ENCODE peak calls at places on chromosomes 4 and X, in four cellular contexts. One of them, this sample, is unnamed.

GRCh38 chrX:145727476-145727875 is 90.2 kb upstream of the SLITRK2 start:
- DNase-seq in T-helper 1 cell: no peak
- DNase-seq in activated T-helper 1 cell treated with anti-CD3 and anti-CD28 coated beads, Interleukin-12 subunit alpha, Interleukin-12 subunit beta, Interleukin-2, Interleukin-4 antibody, amounts not matched to agents 30 ng/mL and 10 ng/mL and 1 ng/mL, durations not matched to agents 14 hours and 24 hours and 36 hours: no peak
- DNase-seq in NCI-H748 treated with DMSO at 0.1 percent for 48 hours: no peak
- DNase-seq in this sample: no peak

GRCh38 chrX:84258708-84259107 is 70.7 kb upstream of the RPS6KA6 start:
- DNase-seq in T-helper 1 cell: no peak
- DNase-seq in activated T-helper 1 cell treated with anti-CD3 and anti-CD28 coated beads, Interleukin-12 subunit alpha, Interleukin-12 subunit beta, Interleukin-2, Interleukin-4 antibody, amounts not matched to agents 30 ng/mL and 10 ng/mL and 1 ng/mL, durations not matched to agents 14 hours and 24 hours and 36 hours: no peak
- DNase-seq in NCI-H748 treated with DMSO at 0.1 percent for 48 hours: no peak
- DNase-seq in this sample: no peak

GRCh38 chrX:1909419-1910206 is 294.8 kb downstream of the ASMT start:
- DNase-seq in T-helper 1 cell: no peak
- DNase-seq in activated T-helper 1 cell treated with anti-CD3 and anti-CD28 coated beads, Interleukin-12 subunit alpha, Interleukin-12 subunit beta, Interleukin-2, Interleukin-4 antibody, amounts not matched to agents 30 ng/mL and 10 ng/mL and 1 ng/mL, durations not matched to agents 14 hours and 24 hours and 36 hours: no peak
- DNase-seq in NCI-H748 treated with DMSO at 0.1 percent for 48 hours: no peak
- DNase-seq in this sample: no peak

GRCh38 chrX:50996930-50997329 is 86.4 kb downstream of the BMP15 start:
- DNase-seq in T-helper 1 cell: no peak
- DNase-seq in activated T-helper 1 cell treated with anti-CD3 and anti-CD28 coated beads, Interleukin-12 subunit alpha, Interleukin-12 subunit beta, Interleukin-2, Interleukin-4 antibody, amounts not matched to agents 30 ng/mL and 10 ng/mL and 1 ng/mL, durations not matched to agents 14 hours and 24 hours and 36 hours: no peak
- DNase-seq in NCI-H748 treated with DMSO at 0.1 percent for 48 hours: no peak
- DNase-seq in this sample: no peak

GRCh38 chrX:129540068-129540653 is at the start of gene OCRL:
- DNase-seq in T-helper 1 cell: no peak
- DNase-seq in activated T-helper 1 cell treated with anti-CD3 and anti-CD28 coated beads, Interleukin-12 subunit alpha, Interleukin-12 subunit beta, Interleukin-2, Interleukin-4 antibody, amounts not matched to agents 30 ng/mL and 10 ng/mL and 1 ng/mL, durations not matched to agents 14 hours and 24 hours and 36 hours: peak; percentile 17
- DNase-seq in NCI-H748 treated with DMSO at 0.1 percent for 48 hours: peak; percentile 38
- DNase-seq in this sample: peak; percentile 48

GRCh38 chr4:8594097-8595038 is 1.8 kb downstream of the CPZ start:
- DNase-seq in T-helper 1 cell: no peak
- DNase-seq in activated T-helper 1 cell treated with anti-CD3 and anti-CD28 coated beads, Interleukin-12 subunit alpha, Interleukin-12 subunit beta, Interleukin-2, Interleukin-4 antibody, amounts not matched to agents 30 ng/mL and 10 ng/mL and 1 ng/mL, durations not matched to agents 14 hours and 24 hours and 36 hours: no peak
- DNase-seq in NCI-H748 treated with DMSO at 0.1 percent for 48 hours: no peak
- DNase-seq in this sample: no peak

GRCh38 chr4:87031946-87032345 is 97.1 kb downstream of the AFF1 start:
- DNase-seq in T-helper 1 cell: no peak
- DNase-seq in activated T-helper 1 cell treated with anti-CD3 and anti-CD28 coated beads, Interleukin-12 subunit alpha, Interleukin-12 subunit beta, Interleukin-2, Interleukin-4 antibody, amounts not matched to agents 30 ng/mL and 10 ng/mL and 1 ng/mL, durations not matched to agents 14 hours and 24 hours and 36 hours: no peak
- DNase-seq in NCI-H748 treated with DMSO at 0.1 percent for 48 hours: no peak
- DNase-seq in this sample: no peak

GRCh38 chrX:53681661-53682060 is 4.9 kb downstream of the HUWE1 start:
- DNase-seq in T-helper 1 cell: no peak
- DNase-seq in activated T-helper 1 cell treated with anti-CD3 and anti-CD28 coated beads, Interleukin-12 subunit alpha, Interleukin-12 subunit beta, Interleukin-2, Interleukin-4 antibody, amounts not matched to agents 30 ng/mL and 10 ng/mL and 1 ng/mL, durations not matched to agents 14 hours and 24 hours and 36 hours: no peak
- DNase-seq in NCI-H748 treated with DMSO at 0.1 percent for 48 hours: no peak
- DNase-seq in this sample: no peak

GRCh38 chr4:11216520-11216919 is 212.2 kb downstream of the HS3ST1 start:
- DNase-seq in T-helper 1 cell: no peak
- DNase-seq in activated T-helper 1 cell treated with anti-CD3 and anti-CD28 coated beads, Interleukin-12 subunit alpha, Interleukin-12 subunit beta, Interleukin-2, Interleukin-4 antibody, amounts not matched to agents 30 ng/mL and 10 ng/mL and 1 ng/mL, durations not matched to agents 14 hours and 24 hours and 36 hours: no peak
- DNase-seq in NCI-H748 treated with DMSO at 0.1 percent for 48 hours: no peak
- DNase-seq in this sample: no peak

GRCh38 chr4:56424697-56425514 is 10.5 kb downstream of the PPAT start:
- DNase-seq in T-helper 1 cell: no peak
- DNase-seq in activated T-helper 1 cell treated with anti-CD3 and anti-CD28 coated beads, Interleukin-12 subunit alpha, Interleukin-12 subunit beta, Interleukin-2, Interleukin-4 antibody, amounts not matched to agents 30 ng/mL and 10 ng/mL and 1 ng/mL, durations not matched to agents 14 hours and 24 hours and 36 hours: no peak
- DNase-seq in NCI-H748 treated with DMSO at 0.1 percent for 48 hours: no peak
- DNase-seq in this sample: no peak

GRCh38 chrX:26409636-26410035 is 193.7 kb downstream of the MAGEB5 start:
- DNase-seq in T-helper 1 cell: no peak
- DNase-seq in activated T-helper 1 cell treated with anti-CD3 and anti-CD28 coated beads, Interleukin-12 subunit alpha, Interleukin-12 subunit beta, Interleukin-2, Interleukin-4 antibody, amounts not matched to agents 30 ng/mL and 10 ng/mL and 1 ng/mL, durations not matched to agents 14 hours and 24 hours and 36 hours: no peak
- DNase-seq in NCI-H748 treated with DMSO at 0.1 percent for 48 hours: no peak
- DNase-seq in this sample: no peak

GRCh38 chr4:174460684-174461083 is 61.6 kb downstream of the HPGD start:
- DNase-seq in T-helper 1 cell: no peak
- DNase-seq in activated T-helper 1 cell treated with anti-CD3 and anti-CD28 coated beads, Interleukin-12 subunit alpha, Interleukin-12 subunit beta, Interleukin-2, Interleukin-4 antibody, amounts not matched to agents 30 ng/mL and 10 ng/mL and 1 ng/mL, durations not matched to agents 14 hours and 24 hours and 36 hours: no peak
- DNase-seq in NCI-H748 treated with DMSO at 0.1 percent for 48 hours: no peak
- DNase-seq in this sample: no peak

GRCh38 chrX:43718956-43719355 is 62.9 kb downstream of the MAOA start:
- DNase-seq in T-helper 1 cell: no peak
- DNase-seq in activated T-helper 1 cell treated with anti-CD3 and anti-CD28 coated beads, Interleukin-12 subunit alpha, Interleukin-12 subunit beta, Interleukin-2, Interleukin-4 antibody, amounts not matched to agents 30 ng/mL and 10 ng/mL and 1 ng/mL, durations not matched to agents 14 hours and 24 hours and 36 hours: no peak
- DNase-seq in NCI-H748 treated with DMSO at 0.1 percent for 48 hours: no peak
- DNase-seq in this sample: no peak

GRCh38 chrX:109312757-109313156 is 169.1 kb downstream of the GUCY2F start:
- DNase-seq in T-helper 1 cell: no peak
- DNase-seq in activated T-helper 1 cell treated with anti-CD3 and anti-CD28 coated beads, Interleukin-12 subunit alpha, Interleukin-12 subunit beta, Interleukin-2, Interleukin-4 antibody, amounts not matched to agents 30 ng/mL and 10 ng/mL and 1 ng/mL, durations not matched to agents 14 hours and 24 hours and 36 hours: no peak
- DNase-seq in NCI-H748 treated with DMSO at 0.1 percent for 48 hours: no peak
- DNase-seq in this sample: no peak

GRCh38 chrX:150635952-150636351 is 57.2 kb upstream of the MTMR1 start:
- DNase-seq in T-helper 1 cell: no peak
- DNase-seq in activated T-helper 1 cell treated with anti-CD3 and anti-CD28 coated beads, Interleukin-12 subunit alpha, Interleukin-12 subunit beta, Interleukin-2, Interleukin-4 antibody, amounts not matched to agents 30 ng/mL and 10 ng/mL and 1 ng/mL, durations not matched to agents 14 hours and 24 hours and 36 hours: no peak
- DNase-seq in NCI-H748 treated with DMSO at 0.1 percent for 48 hours: no peak
- DNase-seq in this sample: no peak

GRCh38 chrX:115616943-115617563 is 56.1 kb downstream of the PLS3 start:
- DNase-seq in T-helper 1 cell: no peak
- DNase-seq in activated T-helper 1 cell treated with anti-CD3 and anti-CD28 coated beads, Interleukin-12 subunit alpha, Interleukin-12 subunit beta, Interleukin-2, Interleukin-4 antibody, amounts not matched to agents 30 ng/mL and 10 ng/mL and 1 ng/mL, durations not matched to agents 14 hours and 24 hours and 36 hours: no peak
- DNase-seq in NCI-H748 treated with DMSO at 0.1 percent for 48 hours: no peak
- DNase-seq in this sample: no peak

GRCh38 chr4:1604706-1605205 is 79.4 kb downstream of the FAM53A start:
- DNase-seq in T-helper 1 cell: no peak
- DNase-seq in activated T-helper 1 cell treated with anti-CD3 and anti-CD28 coated beads, Interleukin-12 subunit alpha, Interleukin-12 subunit beta, Interleukin-2, Interleukin-4 antibody, amounts not matched to agents 30 ng/mL and 10 ng/mL and 1 ng/mL, durations not matched to agents 14 hours and 24 hours and 36 hours: no peak
- DNase-seq in NCI-H748 treated with DMSO at 0.1 percent for 48 hours: no peak
- DNase-seq in this sample: peak; percentile 14

GRCh38 chr4:65089666-65090065 is 580.6 kb downstream of the EPHA5 start:
- DNase-seq in T-helper 1 cell: no peak
- DNase-seq in activated T-helper 1 cell treated with anti-CD3 and anti-CD28 coated beads, Interleukin-12 subunit alpha, Interleukin-12 subunit beta, Interleukin-2, Interleukin-4 antibody, amounts not matched to agents 30 ng/mL and 10 ng/mL and 1 ng/mL, durations not matched to agents 14 hours and 24 hours and 36 hours: no peak
- DNase-seq in NCI-H748 treated with DMSO at 0.1 percent for 48 hours: no peak
- DNase-seq in this sample: no peak

GRCh38 chrX:134654398-134655012 is 3.8 kb downstream of the PLAC1 start:
- DNase-seq in T-helper 1 cell: no peak
- DNase-seq in activated T-helper 1 cell treated with anti-CD3 and anti-CD28 coated beads, Interleukin-12 subunit alpha, Interleukin-12 subunit beta, Interleukin-2, Interleukin-4 antibody, amounts not matched to agents 30 ng/mL and 10 ng/mL and 1 ng/mL, durations not matched to agents 14 hours and 24 hours and 36 hours: no peak
- DNase-seq in NCI-H748 treated with DMSO at 0.1 percent for 48 hours: no peak
- DNase-seq in this sample: no peak

GRCh38 chr4:140296871-140297570 is 76.4 kb upstream of the SCOC start:
- DNase-seq in T-helper 1 cell: no peak
- DNase-seq in activated T-helper 1 cell treated with anti-CD3 and anti-CD28 coated beads, Interleukin-12 subunit alpha, Interleukin-12 subunit beta, Interleukin-2, Interleukin-4 antibody, amounts not matched to agents 30 ng/mL and 10 ng/mL and 1 ng/mL, durations not matched to agents 14 hours and 24 hours and 36 hours: no peak
- DNase-seq in NCI-H748 treated with DMSO at 0.1 percent for 48 hours: peak; percentile 42
- DNase-seq in this sample: peak; percentile 14

GRCh38 chr4:5037553-5038551 is 13.4 kb upstream of the STK32B start:
- DNase-seq in T-helper 1 cell: no peak
- DNase-seq in activated T-helper 1 cell treated with anti-CD3 and anti-CD28 coated beads, Interleukin-12 subunit alpha, Interleukin-12 subunit beta, Interleukin-2, Interleukin-4 antibody, amounts not matched to agents 30 ng/mL and 10 ng/mL and 1 ng/mL, durations not matched to agents 14 hours and 24 hours and 36 hours: no peak
- DNase-seq in NCI-H748 treated with DMSO at 0.1 percent for 48 hours: no peak
- DNase-seq in this sample: no peak

GRCh38 chr4:154643493-154643892 is 31.0 kb upstream of the FGG start:
- DNase-seq in T-helper 1 cell: no peak
- DNase-seq in activated T-helper 1 cell treated with anti-CD3 and anti-CD28 coated beads, Interleukin-12 subunit alpha, Interleukin-12 subunit beta, Interleukin-2, Interleukin-4 antibody, amounts not matched to agents 30 ng/mL and 10 ng/mL and 1 ng/mL, durations not matched to agents 14 hours and 24 hours and 36 hours: no peak
- DNase-seq in NCI-H748 treated with DMSO at 0.1 percent for 48 hours: no peak
- DNase-seq in this sample: no peak

GRCh38 chrX:74535211-74535621 is 79.2 kb downstream of the RLIM start:
- DNase-seq in T-helper 1 cell: no peak
- DNase-seq in activated T-helper 1 cell treated with anti-CD3 and anti-CD28 coated beads, Interleukin-12 subunit alpha, Interleukin-12 subunit beta, Interleukin-2, Interleukin-4 antibody, amounts not matched to agents 30 ng/mL and 10 ng/mL and 1 ng/mL, durations not matched to agents 14 hours and 24 hours and 36 hours: no peak
- DNase-seq in NCI-H748 treated with DMSO at 0.1 percent for 48 hours: peak; percentile 29
- DNase-seq in this sample: peak; percentile 38

GRCh38 chr4:105780176-105780575 is 71.6 kb downstream of the GSTCD start:
- DNase-seq in T-helper 1 cell: no peak
- DNase-seq in activated T-helper 1 cell treated with anti-CD3 and anti-CD28 coated beads, Interleukin-12 subunit alpha, Interleukin-12 subunit beta, Interleukin-2, Interleukin-4 antibody, amounts not matched to agents 30 ng/mL and 10 ng/mL and 1 ng/mL, durations not matched to agents 14 hours and 24 hours and 36 hours: no peak
- DNase-seq in NCI-H748 treated with DMSO at 0.1 percent for 48 hours: no peak
- DNase-seq in this sample: no peak

GRCh38 chrX:121052122-121052521 is 4.7 kb downstream of the GLUD2 start:
- DNase-seq in T-helper 1 cell: no peak
- DNase-seq in activated T-helper 1 cell treated with anti-CD3 and anti-CD28 coated beads, Interleukin-12 subunit alpha, Interleukin-12 subunit beta, Interleukin-2, Interleukin-4 antibody, amounts not matched to agents 30 ng/mL and 10 ng/mL and 1 ng/mL, durations not matched to agents 14 hours and 24 hours and 36 hours: no peak
- DNase-seq in NCI-H748 treated with DMSO at 0.1 percent for 48 hours: no peak
- DNase-seq in this sample: no peak

GRCh38 chr4:105343523-105343931 is 130.3 kb downstream of the PPA2 start:
- DNase-seq in T-helper 1 cell: no peak
- DNase-seq in activated T-helper 1 cell treated with anti-CD3 and anti-CD28 coated beads, Interleukin-12 subunit alpha, Interleukin-12 subunit beta, Interleukin-2, Interleukin-4 antibody, amounts not matched to agents 30 ng/mL and 10 ng/mL and 1 ng/mL, durations not matched to agents 14 hours and 24 hours and 36 hours: no peak
- DNase-seq in NCI-H748 treated with DMSO at 0.1 percent for 48 hours: no peak
- DNase-seq in this sample: no peak

GRCh38 chrX:151359931-151360871 is 36.8 kb upstream of the VMA21 start:
- DNase-seq in T-helper 1 cell: no peak
- DNase-seq in activated T-helper 1 cell treated with anti-CD3 and anti-CD28 coated beads, Interleukin-12 subunit alpha, Interleukin-12 subunit beta, Interleukin-2, Interleukin-4 antibody, amounts not matched to agents 30 ng/mL and 10 ng/mL and 1 ng/mL, durations not matched to agents 14 hours and 24 hours and 36 hours: no peak
- DNase-seq in NCI-H748 treated with DMSO at 0.1 percent for 48 hours: peak; percentile 26
- DNase-seq in this sample: peak; percentile 38

GRCh38 chrX:8084023-8084422 is 87.0 kb downstream of the VCX2 start:
- DNase-seq in T-helper 1 cell: no peak
- DNase-seq in activated T-helper 1 cell treated with anti-CD3 and anti-CD28 coated beads, Interleukin-12 subunit alpha, Interleukin-12 subunit beta, Interleukin-2, Interleukin-4 antibody, amounts not matched to agents 30 ng/mL and 10 ng/mL and 1 ng/mL, durations not matched to agents 14 hours and 24 hours and 36 hours: no peak
- DNase-seq in NCI-H748 treated with DMSO at 0.1 percent for 48 hours: no peak
- DNase-seq in this sample: no peak

GRCh38 chr4:145937990-145938611 is 522 bp downstream of the ZNF827 start:
- DNase-seq in T-helper 1 cell: no peak
- DNase-seq in activated T-helper 1 cell treated with anti-CD3 and anti-CD28 coated beads, Interleukin-12 subunit alpha, Interleukin-12 subunit beta, Interleukin-2, Interleukin-4 antibody, amounts not matched to agents 30 ng/mL and 10 ng/mL and 1 ng/mL, durations not matched to agents 14 hours and 24 hours and 36 hours: peak; percentile 11
- DNase-seq in NCI-H748 treated with DMSO at 0.1 percent for 48 hours: peak; percentile 40
- DNase-seq in this sample: no peak

GRCh38 chr4:1723131-1723801 is 1.9 kb downstream of the TACC3 start:
- DNase-seq in T-helper 1 cell: no peak
- DNase-seq in activated T-helper 1 cell treated with anti-CD3 and anti-CD28 coated beads, Interleukin-12 subunit alpha, Interleukin-12 subunit beta, Interleukin-2, Interleukin-4 antibody, amounts not matched to agents 30 ng/mL and 10 ng/mL and 1 ng/mL, durations not matched to agents 14 hours and 24 hours and 36 hours: peak; percentile 34
- DNase-seq in NCI-H748 treated with DMSO at 0.1 percent for 48 hours: no peak
- DNase-seq in this sample: no peak

GRCh38 chr4:10015140-10015753 is 6.0 kb downstream of the SLC2A9 start:
- DNase-seq in T-helper 1 cell: no peak
- DNase-seq in activated T-helper 1 cell treated with anti-CD3 and anti-CD28 coated beads, Interleukin-12 subunit alpha, Interleukin-12 subunit beta, Interleukin-2, Interleukin-4 antibody, amounts not matched to agents 30 ng/mL and 10 ng/mL and 1 ng/mL, durations not matched to agents 14 hours and 24 hours and 36 hours: no peak
- DNase-seq in NCI-H748 treated with DMSO at 0.1 percent for 48 hours: peak; percentile 39
- DNase-seq in this sample: peak; percentile 35

This sample was measured in NCI-H1105.